ENCODE peak calls at places on chromosomes 4 and X, in ten cellular contexts. G, Y, I, Z, W, R, C, M, S and Q are unnamed samples.

GRCh38 chrX:13876652-13877051 is 59.8 kb upstream of the GPM6B start:
- DNase-seq in W (no peak), Y (no peak), M (no peak), Z (no peak), G (peak), I (no peak), S (no peak), C (no peak), R (no peak), Q (no peak)

GRCh38 chr4:185470503-185471195 is 884 bp downstream of the CCDC110 start:
- DNase-seq in C (peak), S (peak), G (peak), M (peak), W (peak), Y (peak), I (peak), Z (no peak), R (peak), Q (peak)

GRCh38 chrX:129577473-129577872 is 37.4 kb downstream of the OCRL start:
- DNase-seq in I (no peak), W (no peak), S (peak), Z (no peak), R (no peak), C (no peak), G (no peak), M (peak), Y (no peak), Q (no peak)

GRCh38 chr4:179307297-179308136 is 1865.3 kb upstream of the AGA start:
- DNase-seq in Z (peak), R (peak), I (no peak), Y (peak), W (no peak), G (peak), S (peak), C (peak), M (peak), Q (no peak)

GRCh38 chr4:7554885-7555284 is 120.2 kb upstream of the PSAPL1 start:
- DNase-seq in Z (no peak), C (no peak), I (no peak), G (peak), Y (no peak), M (no peak), W (no peak), R (no peak), S (no peak), Q (no peak)

GRCh38 chr4:183074288-183074990 is 24.6 kb upstream of the WWC2 start:
- DNase-seq in M (no peak), I (no peak), G (peak), Z (no peak), C (no peak), Y (no peak), R (no peak), S (no peak), W (no peak), Q (no peak)

GRCh38 chrX:43939187-43939926 is 33.8 kb downstream of the NDP start:
- DNase-seq in M (no peak), G (no peak), S (no peak), I (no peak), R (no peak), W (no peak), Z (no peak), C (no peak), Y (no peak), Q (no peak)

GRCh38 chrX:153902388-153902787 is 2.1 kb upstream of the AVPR2 start:
- DNase-seq in R (no peak), Z (no peak), M (no peak), C (no peak), G (peak), Y (no peak), S (peak), W (no peak), I (no peak), Q (no peak)

GRCh38 chr4:124641715-124642380 is 70.7 kb downstream of the ANKRD50 start:
- DNase-seq in C (no peak), G (no peak), R (no peak), Y (no peak), W (peak), I (no peak), Z (no peak), S (peak), M (peak), Q (no peak)

GRCh38 chr4:2867758-2868491 is 24.3 kb downstream of the ADD1 start:
- DNase-seq in S (peak), I (no peak), C (no peak), R (no peak), Y (no peak), Z (no peak), G (peak), W (no peak), M (peak), Q (no peak)

GRCh38 chrX:123171781-123172180 is 12.3 kb upstream of the GRIA3 start:
- DNase-seq in C (no peak), Z (no peak), W (no peak), M (peak), S (peak), I (no peak), R (no peak), Y (no peak), G (no peak), Q (no peak)